ENCODE peak calls at places on chromosome 20, in eight cellular contexts. A, G, Z, U, H, B, R and T are unnamed samples.

GRCh38 chr20:63825331-63826118 is 5.5 kb downstream of the ZBTB46 start:
- DNase-seq in R (no peak), U (no peak), A (no peak), G (no peak), B (no peak), Z (no peak), H (no peak), T (no peak)

GRCh38 chr20:50722466-50723155 is 8.8 kb upstream of the PARD6B start:
- DNase-seq in U (no peak), A (no peak), H (no peak), R (no peak), Z (no peak), B (no peak), G (no peak), T (no peak)

GRCh38 chr20:61185181-61185580 is 66.9 kb upstream of the CDH4 start:
- DNase-seq in A (no peak), U (no peak), R (no peak), Z (no peak), B (no peak), H (no peak), G (no peak), T (no peak)

GRCh38 chr20:63009988-63010769 is 3.4 kb upstream of the BHLHE23 start:
- DNase-seq in U (no peak), B (no peak), Z (no peak), R (peak; percentile 66), A (peak; percentile 34), H (no peak), G (no peak), T (peak; percentile 53)

GRCh38 chr20:19253316-19253715 is 40.9 kb downstream of the SLC24A3 start:
- DNase-seq in H (no peak), B (no peak), R (no peak), G (no peak), U (no peak), Z (no peak), A (no peak), T (no peak)

GRCh38 chr20:63159826-63160640 is 55.9 kb downstream of the YTHDF1 start:
- DNase-seq in U (no peak), Z (no peak), B (peak; percentile 15), R (no peak), G (peak; percentile 6), H (no peak), A (no peak), T (peak; percentile 67)

GRCh38 chr20:47146703-47147102 is 209.8 kb downstream of the ZMYND8 start:
- DNase-seq in A (no peak), R (no peak), U (no peak), Z (peak; percentile 43), G (no peak), H (no peak), B (no peak), T (no peak)

GRCh38 chr20:8853805-8854338 is 215.0 kb upstream of the PLCB4 start:
- DNase-seq in G (no peak), A (no peak), U (no peak), B (no peak), H (peak; percentile 45), Z (peak; percentile 63), R (no peak), T (no peak)

GRCh38 chr20:11497543-11497942 is 420.1 kb upstream of the BTBD3 start:
- DNase-seq in H (no peak), B (no peak), U (no peak), Z (no peak), G (no peak), A (no peak), R (no peak), T (no peak)

GRCh38 chr20:55424968-55425367 is 580.4 kb downstream of the CBLN4 start:
- DNase-seq in R (no peak), A (no peak), B (peak; percentile 25), U (no peak), H (no peak), G (no peak), Z (no peak), T (no peak)

GRCh38 chr20:23374441-23374840 is 12.5 kb downstream of the GZF1 start:
- DNase-seq in A (no peak), B (no peak), R (no peak), Z (no peak), H (no peak), G (no peak), U (no peak), T (no peak)

GRCh38 chr20:42041000-42041565 is 422.9 kb upstream of the CHD6 start:
- DNase-seq in H (no peak), U (no peak), R (no peak), A (no peak), B (no peak), G (no peak), Z (no peak), T (no peak)

GRCh38 chr20:57301026-57301425 is 28.6 kb upstream of the SPO11 start:
- DNase-seq in R (no peak), G (no peak), Z (no peak), B (no peak), A (no peak), U (no peak), H (no peak), T (no peak)